ENCODE peak calls at places on chromosomes 12 and 14, in six cellular contexts. S is NCI-H2171, D is NCI-H460, V is germinal center, K is GM19239, W is SK-MEL-5. L is an unnamed sample.

GRCh38 chr12:53623526-53623925 is 2.7 kb downstream of the ATF7 start:
- DNase-seq in D (no peak), K (no peak), S (no peak), V (no peak), W (peak; percentile 42), L (peak; percentile 49)

GRCh38 chr12:131391399-131391798 is 319.5 kb upstream of the SFSWAP start:
- DNase-seq in K (no peak), V (no peak), W (no peak), S (no peak), D (no peak), L (no peak)

GRCh38 chr14:72443991-72444431 is 449.9 kb downstream of the DPF3 start:
- DNase-seq in D (no peak), S (no peak), W (no peak), V (peak; percentile 41), K (no peak), L (no peak)

GRCh38 chr12:8145754-8146415 is 10.9 kb upstream of the ZNF705A start:
- DNase-seq in V (no peak), W (peak; percentile 68), S (no peak), D (no peak), K (no peak), L (peak; percentile 63)

GRCh38 chr14:79515158-79515557 is 696.1 kb downstream of the DIO2 start:
- DNase-seq in S (no peak), V (no peak), K (no peak), W (no peak), D (no peak), L (no peak)

GRCh38 chr12:92624236-92624635 is 78.6 kb upstream of the PLEKHG7 start:
- DNase-seq in D (no peak), W (no peak), K (no peak), S (no peak), V (no peak), L (no peak)

GRCh38 chr12:48017921-48018617 is 13.8 kb upstream of the COL2A1 start:
- DNase-seq in V (no peak), W (no peak), K (no peak), D (no peak), S (no peak), L (no peak)

GRCh38 chr14:89720741-89721315 is 233.7 kb downstream of the EFCAB11 start:
- DNase-seq in W (no peak), D (no peak), V (peak; percentile 81), S (no peak), K (peak; percentile 40), L (peak; percentile 87)

GRCh38 chr12:76784600-76785051 is 20.7 kb downstream of the ZDHHC17 start:
- DNase-seq in D (no peak), W (no peak), S (no peak), K (no peak), V (no peak), L (peak; percentile 82)

GRCh38 chr14:24508155-24508554 is at the start of gene CMA1:
- DNase-seq in K (no peak), V (no peak), W (no peak), S (no peak), D (no peak), L (no peak)

GRCh38 chr14:89899917-89900680 is 54.4 kb downstream of the EFCAB11 start:
- DNase-seq in V (peak; percentile 13), K (peak; percentile 14), S (no peak), D (peak; percentile 9), W (peak; percentile 27), L (no peak)

GRCh38 chr12:95446511-95446910 is 27.4 kb upstream of the METAP2 start:
- DNase-seq in S (no peak), K (no peak), V (no peak), W (no peak), D (no peak), L (no peak)

GRCh38 chr14:55131782-55132181 is 2.7 kb downstream of the LGALS3 start:
- DNase-seq in W (peak; percentile 91), V (no peak), S (no peak), K (no peak), D (peak; percentile 64), L (no peak)

GRCh38 chr14:24721772-24722171 is 87.8 kb upstream of the GZMB start:
- DNase-seq in K (no peak), S (no peak), V (no peak), W (no peak), D (no peak), L (no peak)

GRCh38 chr14:50402965-50403364 is 6.3 kb upstream of the CDKL1 start:
- DNase-seq in W (no peak), D (no peak), V (no peak), S (no peak), K (no peak), L (no peak)

GRCh38 chr14:36810209-36810608 is 148.5 kb downstream of the PAX9 start:
- DNase-seq in S (no peak), W (no peak), V (no peak), K (no peak), D (no peak), L (no peak)

GRCh38 chr12:64560395-64561301 is 49.6 kb upstream of the RASSF3 start:
- DNase-seq in S (no peak), D (peak; percentile 55), V (no peak), W (peak; percentile 33), K (no peak), L (no peak)

GRCh38 chr12:32126720-32127119 is 20.1 kb downstream of the BICD1 start:
- DNase-seq in K (no peak), V (no peak), D (no peak), W (no peak), S (no peak), L (no peak)

GRCh38 chr14:85024931-85025330 is 505.0 kb upstream of the FLRT2 start:
- DNase-seq in V (no peak), W (no peak), K (no peak), S (peak; percentile 82), D (peak; percentile 41), L (no peak)

GRCh38 chr14:42556551-42556950 is 949.9 kb downstream of the LRFN5 start:
- DNase-seq in S (no peak), D (no peak), K (no peak), V (no peak), W (no peak), L (peak; percentile 6)

GRCh38 chr14:103232831-103233319 is 101.2 kb upstream of the EIF5 start:
- DNase-seq in D (no peak), K (no peak), W (no peak), S (peak; percentile 82), V (no peak), L (no peak)

GRCh38 chr14:95256776-95257060 is 63.0 kb downstream of the CLMN start:
- DNase-seq in W (no peak), S (no peak), K (no peak), D (no peak), V (no peak), L (no peak)

GRCh38 chr12:104604995-104605675 is 148.4 kb downstream of the CHST11 start:
- DNase-seq in D (peak; percentile 48), W (peak; percentile 80), K (no peak), V (no peak), S (no peak), L (no peak)

GRCh38 chr12:103672401-103673119 is 85.5 kb downstream of the STAB2 start:
- DNase-seq in W (no peak), V (no peak), S (no peak), D (no peak), K (no peak), L (no peak)

GRCh38 chr12:12560587-12561304 is 1.9 kb downstream of the DUSP16 start:
- DNase-seq in S (no peak), V (peak; percentile 17), D (no peak), W (peak; percentile 46), K (no peak), L (peak; percentile 84)

GRCh38 chr12:28710882-28711281 is 438.2 kb upstream of the FAR2 start:
- DNase-seq in W (no peak), V (no peak), K (no peak), D (no peak), S (no peak), L (no peak)

L was measured in pons.